ENCODE peak calls at places on chromosomes 12 and 14, in nine cellular contexts. One of them, this sample, is unnamed.

GRCh38 chr14:94548999-94549985 is 11.9 kb upstream of the SERPINA4 start:
- DNase-seq in fibroblast of lung: peak; percentile 49
- DNase-seq in activated CD8-positive, alpha-beta memory T cell treated with anti-CD3 and anti-CD28 coated beads for 48 hours: peak; percentile 57
- DNase-seq in activated T-cell treated with anti-CD3 and anti-CD28 coated beads, Interleukin-2, amount 50 U/mL, for 72 hours: peak; percentile 53
- DNase-seq in T-helper 2 cell: no peak
- DNase-seq in A549: peak; percentile 44
- DNase-seq in T1000: no peak
- DNase-seq in nephron progenitor cell: peak; percentile 92
- DNase-seq in NCI-H748 treated with DMSO at 0.1 percent for 48 hours: peak; percentile 24
- DNase-seq in this sample: peak; percentile 77

GRCh38 chr14:101256266-101256665 is 305.0 kb upstream of the DIO3 start:
- DNase-seq in T1000: no peak
- DNase-seq in activated CD8-positive, alpha-beta memory T cell treated with anti-CD3 and anti-CD28 coated beads for 48 hours: no peak
- DNase-seq in activated T-cell treated with anti-CD3 and anti-CD28 coated beads, Interleukin-2, amount 50 U/mL, for 72 hours: no peak
- DNase-seq in nephron progenitor cell: no peak
- DNase-seq in T-helper 2 cell: no peak
- DNase-seq in fibroblast of lung: no peak
- DNase-seq in NCI-H748 treated with DMSO at 0.1 percent for 48 hours: no peak
- DNase-seq in A549: no peak
- DNase-seq in this sample: no peak

GRCh38 chr12:102800565-102800964 is 116.5 kb downstream of the PAH start:
- DNase-seq in T1000: no peak
- DNase-seq in A549: no peak
- DNase-seq in NCI-H748 treated with DMSO at 0.1 percent for 48 hours: no peak
- DNase-seq in activated CD8-positive, alpha-beta memory T cell treated with anti-CD3 and anti-CD28 coated beads for 48 hours: no peak
- DNase-seq in T-helper 2 cell: no peak
- DNase-seq in activated T-cell treated with anti-CD3 and anti-CD28 coated beads, Interleukin-2, amount 50 U/mL, for 72 hours: no peak
- DNase-seq in fibroblast of lung: no peak
- DNase-seq in nephron progenitor cell: no peak
- DNase-seq in this sample: peak; percentile 15

GRCh38 chr12:46268349-46268616 is 560 bp downstream of the SLC38A1 start:
- DNase-seq in activated CD8-positive, alpha-beta memory T cell treated with anti-CD3 and anti-CD28 coated beads for 48 hours: no peak
- DNase-seq in activated T-cell treated with anti-CD3 and anti-CD28 coated beads, Interleukin-2, amount 50 U/mL, for 72 hours: no peak
- DNase-seq in nephron progenitor cell: peak; percentile 16
- DNase-seq in T-helper 2 cell: peak; percentile 69
- DNase-seq in NCI-H748 treated with DMSO at 0.1 percent for 48 hours: peak; percentile 74
- DNase-seq in fibroblast of lung: no peak
- DNase-seq in A549: no peak
- DNase-seq in T1000: no peak
- DNase-seq in this sample: no peak

GRCh38 chr14:49582211-49582977 is 3.8 kb downstream of the RPS29 start:
- DNase-seq in fibroblast of lung: no peak
- DNase-seq in T-helper 2 cell: no peak
- DNase-seq in NCI-H748 treated with DMSO at 0.1 percent for 48 hours: no peak
- DNase-seq in T1000: no peak
- DNase-seq in activated CD8-positive, alpha-beta memory T cell treated with anti-CD3 and anti-CD28 coated beads for 48 hours: no peak
- DNase-seq in A549: no peak
- DNase-seq in activated T-cell treated with anti-CD3 and anti-CD28 coated beads, Interleukin-2, amount 50 U/mL, for 72 hours: no peak
- DNase-seq in nephron progenitor cell: no peak
- DNase-seq in this sample: no peak

GRCh38 chr12:10838461-10838860 is 10.8 kb downstream of the PRR4 start:
- DNase-seq in T1000: no peak
- DNase-seq in activated T-cell treated with anti-CD3 and anti-CD28 coated beads, Interleukin-2, amount 50 U/mL, for 72 hours: no peak
- DNase-seq in nephron progenitor cell: no peak
- DNase-seq in T-helper 2 cell: no peak
- DNase-seq in fibroblast of lung: no peak
- DNase-seq in NCI-H748 treated with DMSO at 0.1 percent for 48 hours: no peak
- DNase-seq in A549: no peak
- DNase-seq in activated CD8-positive, alpha-beta memory T cell treated with anti-CD3 and anti-CD28 coated beads for 48 hours: no peak
- DNase-seq in this sample: no peak

GRCh38 chr12:31923063-31923412 is 36.2 kb upstream of the RESF1 start:
- DNase-seq in T-helper 2 cell: no peak
- DNase-seq in NCI-H748 treated with DMSO at 0.1 percent for 48 hours: no peak
- DNase-seq in A549: no peak
- DNase-seq in fibroblast of lung: no peak
- DNase-seq in nephron progenitor cell: no peak
- DNase-seq in T1000: no peak
- DNase-seq in activated T-cell treated with anti-CD3 and anti-CD28 coated beads, Interleukin-2, amount 50 U/mL, for 72 hours: peak; percentile 14
- DNase-seq in activated CD8-positive, alpha-beta memory T cell treated with anti-CD3 and anti-CD28 coated beads for 48 hours: no peak
- DNase-seq in this sample: no peak

GRCh38 chr12:42625611-42626010 is 36.1 kb upstream of the PRICKLE1 start:
- DNase-seq in A549: no peak
- DNase-seq in nephron progenitor cell: no peak
- DNase-seq in NCI-H748 treated with DMSO at 0.1 percent for 48 hours: no peak
- DNase-seq in activated CD8-positive, alpha-beta memory T cell treated with anti-CD3 and anti-CD28 coated beads for 48 hours: no peak
- DNase-seq in T1000: no peak
- DNase-seq in T-helper 2 cell: no peak
- DNase-seq in activated T-cell treated with anti-CD3 and anti-CD28 coated beads, Interleukin-2, amount 50 U/mL, for 72 hours: no peak
- DNase-seq in fibroblast of lung: no peak
- DNase-seq in this sample: no peak

GRCh38 chr14:60734465-60735242 is at the start of gene MNAT1:
- DNase-seq in fibroblast of lung: peak; percentile 90
- DNase-seq in A549: peak; percentile 56
- DNase-seq in NCI-H748 treated with DMSO at 0.1 percent for 48 hours: peak; percentile 72
- DNase-seq in activated T-cell treated with anti-CD3 and anti-CD28 coated beads, Interleukin-2, amount 50 U/mL, for 72 hours: peak; percentile 80
- DNase-seq in T-helper 2 cell: peak; percentile 56
- DNase-seq in T1000: peak; percentile 66
- DNase-seq in activated CD8-positive, alpha-beta memory T cell treated with anti-CD3 and anti-CD28 coated beads for 48 hours: peak; percentile 61
- DNase-seq in nephron progenitor cell: peak; percentile 79
- DNase-seq in this sample: peak; percentile 83

GRCh38 chr12:131092911-131093901 is 139.5 kb downstream of the ADGRD1 start:
- DNase-seq in NCI-H748 treated with DMSO at 0.1 percent for 48 hours: no peak
- DNase-seq in T1000: no peak
- DNase-seq in fibroblast of lung: no peak
- DNase-seq in activated CD8-positive, alpha-beta memory T cell treated with anti-CD3 and anti-CD28 coated beads for 48 hours: no peak
- DNase-seq in A549: no peak
- DNase-seq in activated T-cell treated with anti-CD3 and anti-CD28 coated beads, Interleukin-2, amount 50 U/mL, for 72 hours: peak; percentile 61
- DNase-seq in nephron progenitor cell: no peak
- DNase-seq in T-helper 2 cell: no peak
- DNase-seq in this sample: no peak

GRCh38 chr12:19404232-19404880 is 34.9 kb upstream of the AEBP2 start:
- DNase-seq in A549: no peak
- DNase-seq in T-helper 2 cell: peak; percentile 39
- DNase-seq in T1000: no peak
- DNase-seq in fibroblast of lung: no peak
- DNase-seq in NCI-H748 treated with DMSO at 0.1 percent for 48 hours: no peak
- DNase-seq in activated T-cell treated with anti-CD3 and anti-CD28 coated beads, Interleukin-2, amount 50 U/mL, for 72 hours: no peak
- DNase-seq in nephron progenitor cell: no peak
- DNase-seq in activated CD8-positive, alpha-beta memory T cell treated with anti-CD3 and anti-CD28 coated beads for 48 hours: no peak
- DNase-seq in this sample: no peak

GRCh38 chr12:76536546-76536945 is 23.0 kb downstream of the OSBPL8 start:
- DNase-seq in T1000: no peak
- DNase-seq in T-helper 2 cell: no peak
- DNase-seq in activated T-cell treated with anti-CD3 and anti-CD28 coated beads, Interleukin-2, amount 50 U/mL, for 72 hours: no peak
- DNase-seq in A549: no peak
- DNase-seq in nephron progenitor cell: no peak
- DNase-seq in fibroblast of lung: no peak
- DNase-seq in activated CD8-positive, alpha-beta memory T cell treated with anti-CD3 and anti-CD28 coated beads for 48 hours: no peak
- DNase-seq in NCI-H748 treated with DMSO at 0.1 percent for 48 hours: no peak
- DNase-seq in this sample: no peak

GRCh38 chr12:132338781-132339180 is 9.4 kb upstream of the GALNT9 start:
- DNase-seq in NCI-H748 treated with DMSO at 0.1 percent for 48 hours: no peak
- DNase-seq in activated T-cell treated with anti-CD3 and anti-CD28 coated beads, Interleukin-2, amount 50 U/mL, for 72 hours: no peak
- DNase-seq in activated CD8-positive, alpha-beta memory T cell treated with anti-CD3 and anti-CD28 coated beads for 48 hours: no peak
- DNase-seq in fibroblast of lung: no peak
- DNase-seq in T-helper 2 cell: no peak
- DNase-seq in T1000: no peak
- DNase-seq in nephron progenitor cell: no peak
- DNase-seq in A549: no peak
- DNase-seq in this sample: no peak

GRCh38 chr14:39247256-39247655 is 13.5 kb downstream of the MIA2 start:
- DNase-seq in T1000: peak; percentile 10
- DNase-seq in A549: no peak
- DNase-seq in activated CD8-positive, alpha-beta memory T cell treated with anti-CD3 and anti-CD28 coated beads for 48 hours: no peak
- DNase-seq in fibroblast of lung: peak; percentile 87
- DNase-seq in T-helper 2 cell: no peak
- DNase-seq in nephron progenitor cell: no peak
- DNase-seq in activated T-cell treated with anti-CD3 and anti-CD28 coated beads, Interleukin-2, amount 50 U/mL, for 72 hours: no peak
- DNase-seq in NCI-H748 treated with DMSO at 0.1 percent for 48 hours: no peak
- DNase-seq in this sample: no peak

GRCh38 chr14:103838117-103838516 is 9.3 kb downstream of the PPP1R13B start:
- DNase-seq in fibroblast of lung: no peak
- DNase-seq in T1000: no peak
- DNase-seq in activated T-cell treated with anti-CD3 and anti-CD28 coated beads, Interleukin-2, amount 50 U/mL, for 72 hours: no peak
- DNase-seq in activated CD8-positive, alpha-beta memory T cell treated with anti-CD3 and anti-CD28 coated beads for 48 hours: no peak
- DNase-seq in NCI-H748 treated with DMSO at 0.1 percent for 48 hours: no peak
- DNase-seq in A549: no peak
- DNase-seq in T-helper 2 cell: no peak
- DNase-seq in nephron progenitor cell: no peak
- DNase-seq in this sample: no peak

GRCh38 chr12:95096852-95097251 is 23.4 kb upstream of the NR2C1 start:
- DNase-seq in activated CD8-positive, alpha-beta memory T cell treated with anti-CD3 and anti-CD28 coated beads for 48 hours: no peak
- DNase-seq in NCI-H748 treated with DMSO at 0.1 percent for 48 hours: no peak
- DNase-seq in activated T-cell treated with anti-CD3 and anti-CD28 coated beads, Interleukin-2, amount 50 U/mL, for 72 hours: no peak
- DNase-seq in fibroblast of lung: no peak
- DNase-seq in A549: no peak
- DNase-seq in T1000: no peak
- DNase-seq in nephron progenitor cell: no peak
- DNase-seq in T-helper 2 cell: no peak
- DNase-seq in this sample: no peak

GRCh38 chr14:101835166-101835557 is 73.7 kb downstream of the PPP2R5C start:
- DNase-seq in activated T-cell treated with anti-CD3 and anti-CD28 coated beads, Interleukin-2, amount 50 U/mL, for 72 hours: no peak
- DNase-seq in nephron progenitor cell: no peak
- DNase-seq in T1000: no peak
- DNase-seq in A549: no peak
- DNase-seq in activated CD8-positive, alpha-beta memory T cell treated with anti-CD3 and anti-CD28 coated beads for 48 hours: no peak
- DNase-seq in NCI-H748 treated with DMSO at 0.1 percent for 48 hours: no peak
- DNase-seq in T-helper 2 cell: no peak
- DNase-seq in fibroblast of lung: no peak
- DNase-seq in this sample: no peak

GRCh38 chr12:17215754-17216153 is 609.8 kb upstream of the LMO3 start:
- DNase-seq in NCI-H748 treated with DMSO at 0.1 percent for 48 hours: no peak
- DNase-seq in T-helper 2 cell: no peak
- DNase-seq in nephron progenitor cell: no peak
- DNase-seq in activated CD8-positive, alpha-beta memory T cell treated with anti-CD3 and anti-CD28 coated beads for 48 hours: no peak
- DNase-seq in T1000: no peak
- DNase-seq in fibroblast of lung: no peak
- DNase-seq in A549: peak; percentile 6
- DNase-seq in activated T-cell treated with anti-CD3 and anti-CD28 coated beads, Interleukin-2, amount 50 U/mL, for 72 hours: no peak
- DNase-seq in this sample: peak; percentile 18

GRCh38 chr14:50647282-50647681 is 20.8 kb downstream of the SAV1 start:
- DNase-seq in activated CD8-positive, alpha-beta memory T cell treated with anti-CD3 and anti-CD28 coated beads for 48 hours: no peak
- DNase-seq in T1000: no peak
- DNase-seq in T-helper 2 cell: no peak
- DNase-seq in fibroblast of lung: no peak
- DNase-seq in A549: no peak
- DNase-seq in activated T-cell treated with anti-CD3 and anti-CD28 coated beads, Interleukin-2, amount 50 U/mL, for 72 hours: no peak
- DNase-seq in NCI-H748 treated with DMSO at 0.1 percent for 48 hours: no peak
- DNase-seq in nephron progenitor cell: no peak
- DNase-seq in this sample: no peak

GRCh38 chr14:23935158-23935557 is 18.4 kb upstream of the DHRS4 start:
- DNase-seq in fibroblast of lung: no peak
- DNase-seq in activated CD8-positive, alpha-beta memory T cell treated with anti-CD3 and anti-CD28 coated beads for 48 hours: no peak
- DNase-seq in NCI-H748 treated with DMSO at 0.1 percent for 48 hours: no peak
- DNase-seq in T1000: no peak
- DNase-seq in nephron progenitor cell: no peak
- DNase-seq in A549: no peak
- DNase-seq in T-helper 2 cell: no peak
- DNase-seq in activated T-cell treated with anti-CD3 and anti-CD28 coated beads, Interleukin-2, amount 50 U/mL, for 72 hours: no peak
- DNase-seq in this sample: no peak

GRCh38 chr14:102939329-102939728 is 16.9 kb downstream of the AMN start:
- DNase-seq in NCI-H748 treated with DMSO at 0.1 percent for 48 hours: no peak
- DNase-seq in nephron progenitor cell: no peak
- DNase-seq in T-helper 2 cell: no peak
- DNase-seq in T1000: no peak
- DNase-seq in activated CD8-positive, alpha-beta memory T cell treated with anti-CD3 and anti-CD28 coated beads for 48 hours: no peak
- DNase-seq in fibroblast of lung: no peak
- DNase-seq in activated T-cell treated with anti-CD3 and anti-CD28 coated beads, Interleukin-2, amount 50 U/mL, for 72 hours: no peak
- DNase-seq in A549: no peak
- DNase-seq in this sample: no peak

GRCh38 chr12:57385586-57385985 is 45.3 kb downstream of the R3HDM2 start:
- DNase-seq in nephron progenitor cell: no peak
- DNase-seq in activated CD8-positive, alpha-beta memory T cell treated with anti-CD3 and anti-CD28 coated beads for 48 hours: no peak
- DNase-seq in NCI-H748 treated with DMSO at 0.1 percent for 48 hours: no peak
- DNase-seq in T1000: no peak
- DNase-seq in fibroblast of lung: no peak
- DNase-seq in activated T-cell treated with anti-CD3 and anti-CD28 coated beads, Interleukin-2, amount 50 U/mL, for 72 hours: no peak
- DNase-seq in T-helper 2 cell: no peak
- DNase-seq in A549: no peak
- DNase-seq in this sample: no peak

GRCh38 chr12:45667761-45668160 is 61.7 kb upstream of the ARID2 start:
- DNase-seq in nephron progenitor cell: no peak
- DNase-seq in T-helper 2 cell: no peak
- DNase-seq in activated CD8-positive, alpha-beta memory T cell treated with anti-CD3 and anti-CD28 coated beads for 48 hours: no peak
- DNase-seq in fibroblast of lung: no peak
- DNase-seq in A549: no peak
- DNase-seq in T1000: no peak
- DNase-seq in NCI-H748 treated with DMSO at 0.1 percent for 48 hours: no peak
- DNase-seq in activated T-cell treated with anti-CD3 and anti-CD28 coated beads, Interleukin-2, amount 50 U/mL, for 72 hours: no peak
- DNase-seq in this sample: no peak

GRCh38 chr12:62934799-62935674 is at the start of gene PPM1H:
- DNase-seq in T-helper 2 cell: no peak
- DNase-seq in activated T-cell treated with anti-CD3 and anti-CD28 coated beads, Interleukin-2, amount 50 U/mL, for 72 hours: peak; percentile 50
- DNase-seq in nephron progenitor cell: peak; percentile 87
- DNase-seq in A549: peak; percentile 96
- DNase-seq in activated CD8-positive, alpha-beta memory T cell treated with anti-CD3 and anti-CD28 coated beads for 48 hours: peak; percentile 3
- DNase-seq in NCI-H748 treated with DMSO at 0.1 percent for 48 hours: peak; percentile 84
- DNase-seq in fibroblast of lung: peak; percentile 14
- DNase-seq in T1000: peak; percentile 59
- DNase-seq in this sample: peak; percentile 99

GRCh38 chr14:61766136-61766535 is 3.9 kb downstream of the SNAPC1 start:
- DNase-seq in nephron progenitor cell: no peak
- DNase-seq in T-helper 2 cell: no peak
- DNase-seq in activated T-cell treated with anti-CD3 and anti-CD28 coated beads, Interleukin-2, amount 50 U/mL, for 72 hours: no peak
- DNase-seq in fibroblast of lung: no peak
- DNase-seq in NCI-H748 treated with DMSO at 0.1 percent for 48 hours: no peak
- DNase-seq in A549: no peak
- DNase-seq in activated CD8-positive, alpha-beta memory T cell treated with anti-CD3 and anti-CD28 coated beads for 48 hours: no peak
- DNase-seq in T1000: no peak
- DNase-seq in this sample: no peak

GRCh38 chr14:104970231-104971068 is 7.7 kb downstream of the AHNAK2 start:
- DNase-seq in nephron progenitor cell: no peak
- DNase-seq in fibroblast of lung: peak; percentile 84
- DNase-seq in T-helper 2 cell: no peak
- DNase-seq in NCI-H748 treated with DMSO at 0.1 percent for 48 hours: no peak
- DNase-seq in T1000: peak; percentile 51
- DNase-seq in activated T-cell treated with anti-CD3 and anti-CD28 coated beads, Interleukin-2, amount 50 U/mL, for 72 hours: no peak
- DNase-seq in activated CD8-positive, alpha-beta memory T cell treated with anti-CD3 and anti-CD28 coated beads for 48 hours: no peak
- DNase-seq in A549: peak; percentile 78
- DNase-seq in this sample: peak; percentile 77

GRCh38 chr14:68535404-68536024 is 257.4 kb downstream of the ZFP36L1 start:
- DNase-seq in NCI-H748 treated with DMSO at 0.1 percent for 48 hours: no peak
- DNase-seq in fibroblast of lung: peak; percentile 79
- DNase-seq in nephron progenitor cell: no peak
- DNase-seq in T-helper 2 cell: no peak
- DNase-seq in A549: no peak
- DNase-seq in T1000: peak; percentile 17
- DNase-seq in activated CD8-positive, alpha-beta memory T cell treated with anti-CD3 and anti-CD28 coated beads for 48 hours: no peak
- DNase-seq in activated T-cell treated with anti-CD3 and anti-CD28 coated beads, Interleukin-2, amount 50 U/mL, for 72 hours: no peak
- DNase-seq in this sample: no peak

This sample was measured in Calu3.